ENCODE peak calls at places on chromosomes 16 and 17, in ten cellular contexts. P, Z, Q, O, K, X, I, R, W and B are unnamed samples.

GRCh38 chr17:81438024-81438664 is 42.9 kb downstream of the BAHCC1 start:
- DNase-seq in Z (no peak), O (no peak), W (no peak), I (no peak), K (no peak), Q (no peak), X (no peak), P (no peak), R (no peak), B (no peak)

GRCh38 chr17:32909787-32910369 is 18.1 kb upstream of the TMEM98 start:
- DNase-seq in I (peak; percentile 19), P (peak; percentile 44), R (peak; percentile 94), W (peak; percentile 78), K (peak; percentile 89), Q (no peak), Z (peak; percentile 79), X (no peak), O (peak; percentile 88), B (peak; percentile 83)

GRCh38 chr17:63446218-63446980 is at the start of gene CYB561:
- DNase-seq in P (no peak), Z (peak; percentile 87), I (peak; percentile 52), K (peak; percentile 54), O (peak; percentile 83), Q (no peak), X (peak; percentile 49), R (peak; percentile 89), W (peak; percentile 74), B (peak; percentile 72)

GRCh38 chr17:29250666-29251065 is 4.0 kb downstream of the CRYBA1 start:
- DNase-seq in I (no peak), O (peak; percentile 82), K (peak; percentile 76), W (no peak), Z (no peak), X (no peak), P (peak; percentile 37), Q (no peak), R (no peak), B (no peak)

GRCh38 chr17:79000396-79001189 is 9.0 kb downstream of the CANT1 start:
- DNase-seq in W (no peak), I (no peak), R (no peak), Z (no peak), Q (peak; percentile 62), O (no peak), K (no peak), P (no peak), X (no peak), B (no peak)

GRCh38 chr17:13114601-13115024 is 96.8 kb upstream of the ELAC2 start:
- DNase-seq in K (peak; percentile 51), O (peak; percentile 54), X (no peak), Z (no peak), P (peak; percentile 4), R (peak; percentile 47), I (no peak), W (no peak), Q (no peak), B (peak; percentile 33)

GRCh38 chr17:40648326-40648968 is 829 bp upstream of the SMARCE1 start:
- DNase-seq in Q (no peak), W (no peak), I (no peak), R (peak; percentile 61), X (peak; percentile 66), K (peak; percentile 74), P (no peak), Z (no peak), O (peak; percentile 47), B (peak; percentile 19)

GRCh38 chr16:85444879-85445778 is 168.0 kb upstream of the GSE1 start:
- DNase-seq in Z (peak; percentile 22), W (no peak), X (peak; percentile 7), R (peak; percentile 61), Q (no peak), O (no peak), I (no peak), P (no peak), K (no peak), B (no peak)

GRCh38 chr16:84839956-84840355 is 20.2 kb downstream of the CRISPLD2 start:
- DNase-seq in Q (no peak), W (no peak), R (no peak), K (no peak), O (peak; percentile 67), Z (no peak), I (no peak), X (no peak), P (no peak), B (peak; percentile 77)

GRCh38 chr17:50301891-50302584 is 27.8 kb downstream of the TMEM92 start:
- DNase-seq in Z (no peak), P (no peak), R (no peak), O (no peak), K (no peak), Q (no peak), X (no peak), W (no peak), I (no peak), B (no peak)

GRCh38 chr16:70399326-70399725 is 39.6 kb downstream of the ST3GAL2 start:
- DNase-seq in Z (no peak), X (no peak), P (no peak), Q (no peak), R (no peak), I (no peak), K (no peak), W (no peak), O (no peak), B (no peak)

GRCh38 chr16:15874745-15875314 is 13.6 kb downstream of the CEP20 start:
- DNase-seq in Z (peak; percentile 68), R (peak; percentile 71), K (peak; percentile 86), X (no peak), P (no peak), O (peak; percentile 90), I (peak; percentile 5), Q (no peak), W (no peak), B (peak; percentile 78)

GRCh38 chr17:45296003-45296832 is 20.6 kb downstream of the MAP3K14 start:
- DNase-seq in Q (no peak), Z (no peak), O (peak; percentile 76), I (no peak), P (no peak), R (no peak), W (no peak), K (peak; percentile 74), X (no peak), B (peak; percentile 41)

GRCh38 chr17:27348196-27348595 is 54.3 kb downstream of the WSB1 start:
- DNase-seq in X (no peak), P (no peak), K (no peak), Q (no peak), W (no peak), O (no peak), I (no peak), R (no peak), Z (no peak), B (no peak)

GRCh38 chr16:56294599-56294998 is 103.3 kb downstream of the GNAO1 start:
- DNase-seq in I (no peak), W (no peak), Q (no peak), K (peak; percentile 90), Z (no peak), O (peak; percentile 14), P (peak; percentile 43), R (no peak), X (no peak), B (peak; percentile 26)

GRCh38 chr16:56633535-56633934 is 1.1 kb downstream of the MT1M start:
- DNase-seq in Q (no peak), X (no peak), O (no peak), P (no peak), K (no peak), R (no peak), I (no peak), W (no peak), Z (no peak), B (no peak)